ENCODE peak calls at places on chromosomes 16 and 17, in ten cellular contexts. One of them, this sample, is unnamed.

GRCh38 chr16:68085259-68086071 is at the start of gene NFATC3:
- DNase-seq in adrenal gland: peak; percentile 99
- DNase-seq in AG10803: peak; percentile 97
- DNase-seq in left lobe of liver: peak; percentile 99
- DNase-seq in omental fat pad: peak; percentile 86
- DNase-seq in SK-MEL-5: peak; percentile 93
- DNase-seq in EL: peak; percentile 97
- DNase-seq in Right ventricle myocardium superior: peak; percentile 100
- DNase-seq in epithelial cell of esophagus: peak; percentile 98
- DNase-seq in MV-4-11: peak; percentile 96
- DNase-seq in this sample: peak; percentile 96

GRCh38 chr16:75494696-75495601 is at the start of gene CHST6:
- DNase-seq in adrenal gland: peak; percentile 67
- DNase-seq in AG10803: no peak
- DNase-seq in left lobe of liver: no peak
- DNase-seq in omental fat pad: no peak
- DNase-seq in SK-MEL-5: peak; percentile 85
- DNase-seq in EL: peak; percentile 33
- DNase-seq in Right ventricle myocardium superior: peak; percentile 62
- DNase-seq in epithelial cell of esophagus: no peak
- DNase-seq in MV-4-11: no peak
- DNase-seq in this sample: no peak

GRCh38 chr17:72775914-72776313 is 316.6 kb downstream of the SLC39A11 start:
- DNase-seq in adrenal gland: no peak
- DNase-seq in AG10803: no peak
- DNase-seq in left lobe of liver: no peak
- DNase-seq in omental fat pad: no peak
- DNase-seq in SK-MEL-5: no peak
- DNase-seq in EL: no peak
- DNase-seq in Right ventricle myocardium superior: no peak
- DNase-seq in epithelial cell of esophagus: no peak
- DNase-seq in MV-4-11: no peak
- DNase-seq in this sample: no peak

GRCh38 chr17:4483012-4483840 is 15.5 kb upstream of the SPNS2 start:
- DNase-seq in adrenal gland: no peak
- DNase-seq in AG10803: no peak
- DNase-seq in left lobe of liver: peak; percentile 52
- DNase-seq in omental fat pad: no peak
- DNase-seq in SK-MEL-5: no peak
- DNase-seq in EL: peak; percentile 27
- DNase-seq in Right ventricle myocardium superior: no peak
- DNase-seq in epithelial cell of esophagus: peak; percentile 86
- DNase-seq in MV-4-11: no peak
- DNase-seq in this sample: no peak

GRCh38 chr16:26578748-26579147 is 488.0 kb upstream of the C16orf82 start:
- DNase-seq in adrenal gland: no peak
- DNase-seq in AG10803: no peak
- DNase-seq in left lobe of liver: no peak
- DNase-seq in omental fat pad: no peak
- DNase-seq in SK-MEL-5: no peak
- DNase-seq in EL: no peak
- DNase-seq in Right ventricle myocardium superior: no peak
- DNase-seq in epithelial cell of esophagus: no peak
- DNase-seq in MV-4-11: no peak
- DNase-seq in this sample: no peak

GRCh38 chr17:4006165-4006589 is 41.9 kb upstream of the ATP2A3 start:
- DNase-seq in adrenal gland: no peak
- DNase-seq in AG10803: no peak
- DNase-seq in left lobe of liver: no peak
- DNase-seq in omental fat pad: no peak
- DNase-seq in SK-MEL-5: no peak
- DNase-seq in EL: no peak
- DNase-seq in Right ventricle myocardium superior: no peak
- DNase-seq in epithelial cell of esophagus: no peak
- DNase-seq in MV-4-11: no peak
- DNase-seq in this sample: no peak

GRCh38 chr16:59905131-59905530 is 1171.0 kb upstream of the GOT2 start:
- DNase-seq in adrenal gland: no peak
- DNase-seq in AG10803: no peak
- DNase-seq in left lobe of liver: no peak
- DNase-seq in omental fat pad: no peak
- DNase-seq in SK-MEL-5: no peak
- DNase-seq in EL: no peak
- DNase-seq in Right ventricle myocardium superior: no peak
- DNase-seq in epithelial cell of esophagus: peak; percentile 76
- DNase-seq in MV-4-11: no peak
- DNase-seq in this sample: no peak

GRCh38 chr16:3984111-3985060 is 103.9 kb upstream of the CREBBP start:
- DNase-seq in adrenal gland: no peak
- DNase-seq in AG10803: no peak
- DNase-seq in left lobe of liver: no peak
- DNase-seq in omental fat pad: no peak
- DNase-seq in SK-MEL-5: no peak
- DNase-seq in EL: no peak
- DNase-seq in Right ventricle myocardium superior: no peak
- DNase-seq in epithelial cell of esophagus: no peak
- DNase-seq in MV-4-11: no peak
- DNase-seq in this sample: no peak

GRCh38 chr17:1475321-1475854 is 17.1 kb downstream of the MYO1C start:
- DNase-seq in adrenal gland: no peak
- DNase-seq in AG10803: no peak
- DNase-seq in left lobe of liver: no peak
- DNase-seq in omental fat pad: no peak
- DNase-seq in SK-MEL-5: no peak
- DNase-seq in EL: no peak
- DNase-seq in Right ventricle myocardium superior: no peak
- DNase-seq in epithelial cell of esophagus: no peak
- DNase-seq in MV-4-11: no peak
- DNase-seq in this sample: no peak

GRCh38 chr17:43840814-43841213 is 6.2 kb upstream of the CD300LG start:
- DNase-seq in adrenal gland: no peak
- DNase-seq in AG10803: no peak
- DNase-seq in left lobe of liver: no peak
- DNase-seq in omental fat pad: no peak
- DNase-seq in SK-MEL-5: peak; percentile 78
- DNase-seq in EL: peak; percentile 51
- DNase-seq in Right ventricle myocardium superior: no peak
- DNase-seq in epithelial cell of esophagus: no peak
- DNase-seq in MV-4-11: no peak
- DNase-seq in this sample: no peak

GRCh38 chr17:17724307-17724921 is 43.2 kb downstream of the RAI1 start:
- DNase-seq in adrenal gland: no peak
- DNase-seq in AG10803: no peak
- DNase-seq in left lobe of liver: no peak
- DNase-seq in omental fat pad: no peak
- DNase-seq in SK-MEL-5: no peak
- DNase-seq in EL: peak; percentile 60
- DNase-seq in Right ventricle myocardium superior: no peak
- DNase-seq in epithelial cell of esophagus: no peak
- DNase-seq in MV-4-11: no peak
- DNase-seq in this sample: no peak

GRCh38 chr17:10652984-10653680 is 4.0 kb downstream of the MYH3 start:
- DNase-seq in adrenal gland: no peak
- DNase-seq in AG10803: no peak
- DNase-seq in left lobe of liver: no peak
- DNase-seq in omental fat pad: no peak
- DNase-seq in SK-MEL-5: no peak
- DNase-seq in EL: no peak
- DNase-seq in Right ventricle myocardium superior: peak; percentile 55
- DNase-seq in epithelial cell of esophagus: no peak
- DNase-seq in MV-4-11: peak; percentile 8
- DNase-seq in this sample: no peak

GRCh38 chr17:82888583-82889495 is 49.0 kb upstream of the ZNF750 start:
- DNase-seq in adrenal gland: peak; percentile 73
- DNase-seq in AG10803: no peak
- DNase-seq in left lobe of liver: peak; percentile 96
- DNase-seq in omental fat pad: no peak
- DNase-seq in SK-MEL-5: no peak
- DNase-seq in EL: no peak
- DNase-seq in Right ventricle myocardium superior: peak; percentile 82
- DNase-seq in epithelial cell of esophagus: peak; percentile 29
- DNase-seq in MV-4-11: no peak
- DNase-seq in this sample: no peak

GRCh38 chr17:76704799-76705198 is 6.0 kb downstream of the MXRA7 start:
- DNase-seq in adrenal gland: no peak
- DNase-seq in AG10803: no peak
- DNase-seq in left lobe of liver: no peak
- DNase-seq in omental fat pad: no peak
- DNase-seq in SK-MEL-5: no peak
- DNase-seq in EL: no peak
- DNase-seq in Right ventricle myocardium superior: no peak
- DNase-seq in epithelial cell of esophagus: no peak
- DNase-seq in MV-4-11: no peak
- DNase-seq in this sample: no peak

GRCh38 chr16:50371936-50372595 is 3.3 kb upstream of the BRD7 start:
- DNase-seq in adrenal gland: peak; percentile 51
- DNase-seq in AG10803: peak; percentile 43
- DNase-seq in left lobe of liver: no peak
- DNase-seq in omental fat pad: no peak
- DNase-seq in SK-MEL-5: peak; percentile 38
- DNase-seq in EL: peak; percentile 18
- DNase-seq in Right ventricle myocardium superior: peak; percentile 42
- DNase-seq in epithelial cell of esophagus: no peak
- DNase-seq in MV-4-11: no peak
- DNase-seq in this sample: peak; percentile 17

GRCh38 chr16:30183961-30184429 is 593 bp downstream of the CORO1A start:
- DNase-seq in adrenal gland: peak; percentile 29
- DNase-seq in AG10803: no peak
- DNase-seq in left lobe of liver: peak; percentile 50
- DNase-seq in omental fat pad: no peak
- DNase-seq in SK-MEL-5: no peak
- DNase-seq in EL: no peak
- DNase-seq in Right ventricle myocardium superior: peak; percentile 57
- DNase-seq in epithelial cell of esophagus: no peak
- DNase-seq in MV-4-11: peak; percentile 74
- DNase-seq in this sample: no peak

GRCh38 chr17:37090941-37091340 is 142.2 kb downstream of the AATF start:
- DNase-seq in adrenal gland: no peak
- DNase-seq in AG10803: no peak
- DNase-seq in left lobe of liver: no peak
- DNase-seq in omental fat pad: no peak
- DNase-seq in SK-MEL-5: no peak
- DNase-seq in EL: no peak
- DNase-seq in Right ventricle myocardium superior: no peak
- DNase-seq in epithelial cell of esophagus: no peak
- DNase-seq in MV-4-11: no peak
- DNase-seq in this sample: no peak

GRCh38 chr16:47965439-47965838 is 190.4 kb downstream of the ABCC12 start:
- DNase-seq in adrenal gland: no peak
- DNase-seq in AG10803: peak; percentile 16
- DNase-seq in left lobe of liver: no peak
- DNase-seq in omental fat pad: no peak
- DNase-seq in SK-MEL-5: no peak
- DNase-seq in EL: no peak
- DNase-seq in Right ventricle myocardium superior: no peak
- DNase-seq in epithelial cell of esophagus: peak; percentile 74
- DNase-seq in MV-4-11: no peak
- DNase-seq in this sample: no peak

GRCh38 chr16:89187337-89188063 is 12.8 kb downstream of the SLC22A31 start:
- DNase-seq in adrenal gland: no peak
- DNase-seq in AG10803: no peak
- DNase-seq in left lobe of liver: no peak
- DNase-seq in omental fat pad: no peak
- DNase-seq in SK-MEL-5: no peak
- DNase-seq in EL: peak; percentile 36
- DNase-seq in Right ventricle myocardium superior: no peak
- DNase-seq in epithelial cell of esophagus: no peak
- DNase-seq in MV-4-11: peak; percentile 41
- DNase-seq in this sample: no peak

GRCh38 chr16:48538746-48539484 is 71.1 kb downstream of the N4BP1 start:
- DNase-seq in adrenal gland: no peak
- DNase-seq in AG10803: no peak
- DNase-seq in left lobe of liver: peak; percentile 45
- DNase-seq in omental fat pad: no peak
- DNase-seq in SK-MEL-5: peak; percentile 12
- DNase-seq in EL: no peak
- DNase-seq in Right ventricle myocardium superior: no peak
- DNase-seq in epithelial cell of esophagus: no peak
- DNase-seq in MV-4-11: no peak
- DNase-seq in this sample: no peak

GRCh38 chr17:57986841-57987581 is 1.0 kb downstream of the VEZF1 start:
- DNase-seq in adrenal gland: peak; percentile 52
- DNase-seq in AG10803: peak; percentile 66
- DNase-seq in left lobe of liver: peak; percentile 57
- DNase-seq in omental fat pad: no peak
- DNase-seq in SK-MEL-5: peak; percentile 41
- DNase-seq in EL: peak; percentile 81
- DNase-seq in Right ventricle myocardium superior: peak; percentile 53
- DNase-seq in epithelial cell of esophagus: peak; percentile 59
- DNase-seq in MV-4-11: peak; percentile 33
- DNase-seq in this sample: peak; percentile 49

GRCh38 chr17:44909681-44910144 is 5.6 kb downstream of the GFAP start:
- DNase-seq in adrenal gland: no peak
- DNase-seq in AG10803: peak; percentile 69
- DNase-seq in left lobe of liver: no peak
- DNase-seq in omental fat pad: no peak
- DNase-seq in SK-MEL-5: no peak
- DNase-seq in EL: peak; percentile 94
- DNase-seq in Right ventricle myocardium superior: no peak
- DNase-seq in epithelial cell of esophagus: peak; percentile 86
- DNase-seq in MV-4-11: no peak
- DNase-seq in this sample: no peak

GRCh38 chr17:28928061-28928460 is 23.3 kb downstream of the PHF12 start:
- DNase-seq in adrenal gland: no peak
- DNase-seq in AG10803: no peak
- DNase-seq in left lobe of liver: no peak
- DNase-seq in omental fat pad: no peak
- DNase-seq in SK-MEL-5: no peak
- DNase-seq in EL: peak; percentile 68
- DNase-seq in Right ventricle myocardium superior: no peak
- DNase-seq in epithelial cell of esophagus: peak; percentile 69
- DNase-seq in MV-4-11: peak; percentile 92
- DNase-seq in this sample: no peak

GRCh38 chr16:67872131-67872630 is 671 bp upstream of the EDC4 start:
- DNase-seq in adrenal gland: no peak
- DNase-seq in AG10803: no peak
- DNase-seq in left lobe of liver: no peak
- DNase-seq in omental fat pad: no peak
- DNase-seq in SK-MEL-5: no peak
- DNase-seq in EL: no peak
- DNase-seq in Right ventricle myocardium superior: no peak
- DNase-seq in epithelial cell of esophagus: no peak
- DNase-seq in MV-4-11: no peak
- DNase-seq in this sample: no peak

GRCh38 chr16:76176153-76176552 is 101.0 kb upstream of the CNTNAP4 start:
- DNase-seq in adrenal gland: no peak
- DNase-seq in AG10803: no peak
- DNase-seq in left lobe of liver: no peak
- DNase-seq in omental fat pad: no peak
- DNase-seq in SK-MEL-5: peak; percentile 56
- DNase-seq in EL: no peak
- DNase-seq in Right ventricle myocardium superior: no peak
- DNase-seq in epithelial cell of esophagus: no peak
- DNase-seq in MV-4-11: peak; percentile 78
- DNase-seq in this sample: no peak

GRCh38 chr16:3158014-3158497 is 23.2 kb downstream of the ZNF213 start:
- DNase-seq in adrenal gland: no peak
- DNase-seq in AG10803: no peak
- DNase-seq in left lobe of liver: no peak
- DNase-seq in omental fat pad: no peak
- DNase-seq in SK-MEL-5: peak; percentile 27
- DNase-seq in EL: peak; percentile 47
- DNase-seq in Right ventricle myocardium superior: peak; percentile 44
- DNase-seq in epithelial cell of esophagus: no peak
- DNase-seq in MV-4-11: no peak
- DNase-seq in this sample: no peak

GRCh38 chr17:50266384-50267073 is 7.7 kb upstream of the TMEM92 start:
- DNase-seq in adrenal gland: no peak
- DNase-seq in AG10803: peak; percentile 86
- DNase-seq in left lobe of liver: peak; percentile 59
- DNase-seq in omental fat pad: no peak
- DNase-seq in SK-MEL-5: no peak
- DNase-seq in EL: peak; percentile 88
- DNase-seq in Right ventricle myocardium superior: peak; percentile 61
- DNase-seq in epithelial cell of esophagus: peak; percentile 51
- DNase-seq in MV-4-11: no peak
- DNase-seq in this sample: no peak

GRCh38 chr16:12602811-12603698 is 200.6 kb downstream of the CPPED1 start:
- DNase-seq in adrenal gland: no peak
- DNase-seq in AG10803: no peak
- DNase-seq in left lobe of liver: no peak
- DNase-seq in omental fat pad: no peak
- DNase-seq in SK-MEL-5: no peak
- DNase-seq in EL: no peak
- DNase-seq in Right ventricle myocardium superior: no peak
- DNase-seq in epithelial cell of esophagus: no peak
- DNase-seq in MV-4-11: no peak
- DNase-seq in this sample: no peak